ENCODE peak calls at places on chromosome 2, in ten cellular contexts. M is cardiac fibroblast; T is brain microvascular endothelial cell; J is Calu3; D is body of pancreas; C is fibroblast of lung; Z is heart right ventricle; Q is CD8-positive, alpha-beta T cell; G is GM13976; O is upper lobe of right lung. Y is an unnamed sample.

GRCh38 chr2:218317232-218317630 is 24.9 kb upstream of the TMBIM1 start:
- DNase-seq in T (no peak), C (no peak), D (no peak), G (no peak), M (no peak), J (no peak), Q (no peak), Z (no peak), O (no peak), Y (no peak)

GRCh38 chr2:18831916-18832510 is 242.6 kb upstream of the NT5C1B start:
- DNase-seq in Z (no peak), M (peak), J (no peak), Q (no peak), C (peak), O (no peak), T (peak), G (no peak), D (no peak), Y (no peak)

GRCh38 chr2:134207589-134208209 is 46.2 kb upstream of the MGAT5 start:
- DNase-seq in Z (peak), O (peak), M (peak), Q (peak), J (peak), C (peak), G (peak), D (peak), T (peak), Y (peak)

GRCh38 chr2:217489145-217489960 is 513.4 kb downstream of the TNS1 start:
- DNase-seq in Q (no peak), Z (no peak), M (no peak), J (no peak), O (no peak), T (no peak), D (no peak), G (no peak), C (peak), Y (peak)

GRCh38 chr2:193528458-193528857 is 1333.7 kb upstream of the TMEFF2 start:
- DNase-seq in G (no peak), Z (no peak), M (no peak), O (no peak), J (no peak), D (no peak), C (no peak), T (no peak), Q (no peak), Y (no peak)

GRCh38 chr2:199659207-199659606 is 191.8 kb downstream of the FTCDNL1 start:
- DNase-seq in G (no peak), Q (no peak), M (peak), C (peak), Z (peak), J (no peak), D (no peak), T (peak), O (no peak), Y (no peak)

GRCh38 chr2:241768850-241769249 is 7.8 kb upstream of the GAL3ST2 start:
- DNase-seq in C (no peak), G (peak), J (no peak), Z (no peak), D (no peak), T (no peak), Q (no peak), M (no peak), O (peak), Y (no peak)

GRCh38 chr2:108978709-108979111 is 10.3 kb downstream of the EDAR start:
- DNase-seq in G (no peak), J (no peak), T (no peak), C (peak), O (no peak), M (no peak), D (no peak), Z (no peak), Q (no peak), Y (no peak)

GRCh38 chr2:170271340-170271739 is 93.4 kb downstream of the MYO3B start:
- DNase-seq in C (no peak), G (no peak), D (no peak), O (no peak), J (no peak), Z (no peak), M (no peak), Q (no peak), T (no peak), Y (peak)

GRCh38 chr2:95359035-95359434 is 43.5 kb upstream of the FAHD2A start:
- DNase-seq in G (no peak), M (peak), Z (no peak), J (no peak), D (no peak), O (no peak), Q (no peak), T (peak), C (peak), Y (peak)

DNA sequence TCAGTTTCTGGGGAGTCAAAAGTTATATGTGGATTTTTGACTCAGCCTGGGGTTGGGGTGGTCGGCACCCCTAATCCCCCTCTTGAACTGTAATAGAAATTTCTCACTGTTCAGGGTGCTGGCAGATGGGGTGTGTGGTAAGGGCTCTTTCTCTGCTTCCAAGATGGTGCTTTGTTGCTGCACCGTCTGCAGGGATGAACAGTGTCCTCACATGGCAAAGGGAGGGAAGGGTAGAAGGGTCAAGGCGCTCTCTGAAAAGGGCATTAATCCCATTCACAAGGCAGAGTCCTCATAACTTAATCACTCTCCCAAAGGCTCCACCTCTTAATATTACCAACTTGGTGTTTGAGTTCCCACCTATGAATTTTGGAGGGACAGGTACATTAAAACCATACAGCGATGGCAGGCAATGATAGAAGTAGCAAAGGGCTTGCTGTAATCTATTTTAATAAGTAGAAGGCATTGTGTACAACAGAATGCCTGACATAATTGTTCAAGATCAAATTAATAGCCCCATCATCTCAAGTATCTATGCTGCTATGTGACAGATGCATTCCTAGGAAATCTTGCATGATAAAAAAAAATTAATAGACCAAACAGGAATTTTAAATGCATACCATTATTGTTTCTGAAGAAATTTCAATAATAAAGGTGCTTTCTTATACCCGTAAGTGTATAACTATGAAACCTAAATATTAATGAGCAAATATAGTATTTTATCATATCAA is 28.1 kb downstream of the MMADHC start:
- DNase-seq in Q (no peak), G (no peak), C (no peak), J (no peak), T (no peak), D (no peak), M (no peak), O (no peak), Z (no peak), Y (no peak)
- TF ChIP-seq CTCF in Q (no peak), G (no peak), C (no peak), J (no peak), T (no peak), D (no peak), M (no peak), O (no peak), Z (no peak), Y (no peak)

DNA sequence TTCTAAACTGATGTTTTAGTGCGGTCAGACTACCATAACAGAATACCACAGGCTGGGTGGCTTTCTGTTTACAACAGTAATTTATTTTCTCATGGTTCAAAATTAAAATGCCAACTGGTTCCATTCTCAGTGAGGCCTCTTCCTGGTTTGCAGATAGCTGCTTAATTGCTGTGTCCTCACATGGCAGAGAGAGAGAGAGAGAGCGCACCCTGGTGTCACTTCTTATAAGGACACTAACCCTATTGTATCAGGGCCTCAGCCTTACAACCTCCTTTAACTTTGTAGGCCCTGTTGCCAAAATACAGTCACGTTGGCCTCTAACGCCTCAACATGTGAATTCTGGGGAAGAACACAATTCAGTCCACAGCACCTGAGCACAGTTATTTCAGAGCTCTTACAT is 37.5 kb upstream of the ZNF385B start:
- DNase-seq in M (peak), C (peak), T (peak), Q (no peak), O (no peak), Z (no peak), D (no peak), G (no peak), J (peak), Y (peak)
- TF ChIP-seq CTCF in M (peak), C (peak), T (peak), Q (no peak), O (no peak), Z (no peak), D (no peak), G (no peak), J (no peak), Y (peak)

DNA sequence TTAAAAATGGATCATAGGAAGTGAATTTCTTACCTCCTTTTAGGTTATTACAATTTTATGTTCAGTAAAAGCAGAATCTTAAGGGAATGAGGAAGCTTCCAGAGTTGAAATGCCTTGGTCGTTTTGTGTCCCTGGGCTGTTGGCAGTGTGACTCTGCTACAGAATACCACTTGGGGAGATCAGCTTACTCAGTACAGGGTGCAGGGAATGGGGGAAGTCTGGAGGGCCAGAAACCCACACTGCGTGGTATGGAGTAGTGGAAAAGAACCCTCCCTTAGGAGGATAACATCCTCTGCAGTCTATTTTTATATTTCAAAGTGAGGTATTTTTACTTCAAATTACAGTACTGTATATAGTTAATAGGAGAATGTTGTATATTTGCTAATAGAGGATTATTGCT is 51.1 kb downstream of the R3HDM1 start:
- DNase-seq in C (no peak), Q (no peak), O (no peak), T (no peak), J (no peak), M (no peak), D (no peak), Z (no peak), G (no peak), Y (no peak)
- TF ChIP-seq CTCF in C (no peak), Q (no peak), O (no peak), T (no peak), J (no peak), M (no peak), D (no peak), Z (no peak), G (no peak), Y (no peak)

DNA sequence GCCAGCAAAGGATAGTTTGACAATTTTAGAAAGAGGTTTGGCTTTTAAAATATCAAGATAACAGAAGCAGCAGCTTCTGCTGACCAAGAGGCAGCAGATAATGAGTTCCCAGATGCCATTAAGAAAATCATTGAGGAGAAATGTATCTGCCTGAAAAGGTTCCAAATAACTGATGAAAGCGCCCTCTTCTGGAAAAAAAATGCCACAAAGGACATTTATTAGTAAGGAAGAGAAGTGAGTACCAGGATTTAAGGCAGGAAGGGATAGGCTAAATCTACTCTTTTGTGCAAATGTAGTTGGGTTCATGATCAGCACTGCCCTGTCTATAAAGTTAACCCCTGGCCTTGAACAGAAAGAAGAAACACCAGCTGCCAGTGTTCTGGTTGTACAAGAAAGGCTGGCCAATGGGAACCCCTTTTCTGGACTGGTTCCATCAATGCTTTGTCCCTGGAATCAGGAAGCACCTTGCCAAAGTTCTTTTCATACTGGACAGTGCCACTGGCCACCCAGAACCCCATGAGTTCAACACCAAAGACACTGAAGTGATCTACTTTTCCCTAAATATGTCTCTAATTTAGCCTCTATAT is 40.6 kb downstream of the DHX57 start:
- DNase-seq in Q (no peak), D (no peak), G (no peak), O (no peak), M (peak), Z (no peak), T (peak), J (peak), C (peak), Y (peak)
- TF ChIP-seq CTCF in Q (no peak), D (peak), G (no peak), O (peak), M (peak), Z (no peak), T (peak), J (no peak), C (peak), Y (peak)

GRCh38 chr2:11281221-11281620 is 63.2 kb downstream of the ROCK2 start:
- DNase-seq in C (no peak), O (no peak), D (no peak), Q (no peak), Z (no peak), M (no peak), T (no peak), J (no peak), G (no peak), Y (no peak)

GRCh38 chr2:11279398-11279797 is 65.0 kb downstream of the ROCK2 start:
- DNase-seq in Z (no peak), G (no peak), T (no peak), C (no peak), M (no peak), J (no peak), D (no peak), Q (no peak), O (no peak), Y (no peak)

GRCh38 chr2:11278219-11278618 is 66.2 kb downstream of the ROCK2 start:
- DNase-seq in T (no peak), M (no peak), O (no peak), C (no peak), J (no peak), G (no peak), D (no peak), Z (no peak), Q (no peak), Y (no peak)

GRCh38 chr2:11285499-11285898 is 58.9 kb downstream of the ROCK2 start:
- DNase-seq in O (no peak), T (no peak), Z (no peak), M (no peak), J (no peak), D (no peak), G (no peak), C (no peak), Q (no peak), Y (no peak)

GRCh38 chr2:11280713-11281112 is 63.7 kb downstream of the ROCK2 start:
- DNase-seq in M (no peak), Z (no peak), O (no peak), C (no peak), J (no peak), D (no peak), Q (no peak), G (no peak), T (no peak), Y (no peak)
- TF ChIP-seq CTCF in M (no peak), Z (no peak), O (no peak), C (no peak), J (no peak), D (no peak), Q (no peak), G (no peak), T (no peak), Y (no peak)